ENCODE peak calls at places on chromosomes 4 and X, in four cellular contexts. V is K562, N is IMR-90, K is keratinocyte. M is an unnamed sample. For H3K9me1 and H3K36me3, the result is how much of the 10 kb centered on the place peaks cover.

GRCh38 chr4:152257601-152258066 is 278.3 kb downstream of the FBXW7 start:
- DNase-seq in N (peak), V (no peak), K (peak), M (peak)

GRCh38 chr4:2598661-2599654 is 62.5 kb downstream of the FAM193A start:
- DNase-seq in N (peak), V (peak), K (no peak), M (peak)

GRCh38 chr4:94406668-94407437 is 44.9 kb upstream of the PDLIM5 start:
- DNase-seq in N (peak), V (peak), K (peak), M (peak)

GRCh38 chr4:107050525-107051135 is 14.5 kb upstream of the DKK2 start:
- DNase-seq in V (peak), K (no peak), N (peak), M (peak)

GRCh38 chrX:20461576-20461975 is 194.9 kb upstream of the RPS6KA3 start:
- DNase-seq in K (no peak), V (no peak), N (peak), M (peak)

GRCh38 chr4:108443585-108443984 is 176.8 kb upstream of the RPL34 start:
- DNase-seq in V (no peak), N (no peak), K (no peak), M (no peak)

GRCh38 chr4:26015133-26015651 is 101.2 kb downstream of the SMIM20 start:
- DNase-seq in V (no peak), K (no peak), N (peak), M (no peak)

GRCh38 chrX:118350221-118350620 is 4.3 kb downstream of the WDR44 start:
- DNase-seq in K (no peak), V (no peak), N (peak), M (peak)

GRCh38 chrX:46326161-46326560 is 219.1 kb downstream of the ZNF674 start:
- DNase-seq in N (peak), V (no peak), K (no peak), M (peak)

GRCh38 chr4:173014113-173014558 is 154.5 kb upstream of the GALNT7 start:
- DNase-seq in V (peak), N (peak), K (no peak), M (peak)

GRCh38 chr4:54547299-54548097 is 110.3 kb upstream of the KIT start:
- DNase-seq in K (no peak), N (no peak), V (no peak), M (no peak)

GRCh38 chr4:170672571-170672970 is 582.8 kb upstream of the AADAT start:
- DNase-seq in V (no peak), K (peak), N (peak), M (peak)

GRCh38 chrX:121103381-121103780 is 56.0 kb downstream of the GLUD2 start:
- DNase-seq in V (no peak), K (no peak), N (no peak), M (no peak)

GRCh38 chr4:100063355-100063754 is 113.3 kb upstream of the H2AZ1 start:
- DNase-seq in V (no peak), N (peak), K (no peak), M (no peak)

GRCh38 chr4:113584407-113585150 is 177.0 kb downstream of the CAMK2D start:
- DNase-seq in V (peak), K (no peak), N (peak), M (peak)

GRCh38 chr4:74325886-74326285 is 17.6 kb downstream of the EPGN start:
- DNase-seq in K (no peak), V (no peak), N (no peak), M (no peak)

GRCh38 chr4:63607186-63607872 is 801.9 kb downstream of the TECRL start:
- DNase-seq in V (no peak), N (no peak), K (no peak), M (no peak)

GRCh38 chrX:45011131-45011530 is 138.1 kb downstream of the KDM6A start:
- DNase-seq in K (no peak), V (no peak), N (peak), M (no peak)

GRCh38 chrX:45003080-45003479 is 130.1 kb downstream of the KDM6A start:
- DNase-seq in K (no peak), N (no peak), V (no peak), M (no peak)

GRCh38 chrX:45009371-45010000 is 136.5 kb downstream of the KDM6A start:
- DNase-seq in V (no peak), N (peak), K (no peak), M (no peak)

GRCh38 chrX:45007598-45007997 is 134.6 kb downstream of the KDM6A start:
- DNase-seq in V (no peak), N (no peak), K (no peak), M (no peak)

GRCh38 chrX:45006002-45006800 is 133.2 kb downstream of the KDM6A start:
- DNase-seq in N (peak), V (no peak), K (peak), M (no peak)
- H3K9me1 ChIP-seq in N (under half), V (under half), K (under half), M (under half)

GRCh38 chr4:128848461-128848860 is 39.0 kb downstream of the JADE1 start:
- DNase-seq in N (no peak), K (no peak), V (no peak), M (no peak)
- H3K36me3 ChIP-seq in N (half or more), K (under half), V (half or more), M (under half)

GRCh38 chrX:7252013-7252610 is 104.2 kb upstream of the PUDP start:
- DNase-seq in V (no peak), K (no peak), N (no peak), M (no peak)
- H3K9me1 ChIP-seq in V (under half), K (under half), N (under half), M (under half)

GRCh38 chrX:47564438-47565085 is 3.6 kb downstream of the ARAF start:
- DNase-seq in N (no peak), K (no peak), V (no peak), M (no peak)
- H3K36me3 ChIP-seq in N (under half), K (under half), V (half or more), M (under half)

GRCh38 chrX:38484607-38485498 is 76.5 kb upstream of the TSPAN7 start:
- DNase-seq in V (peak), N (no peak), K (no peak), M (no peak)
- H3K9me1 ChIP-seq in V (under half), N (under half), K (under half), M (under half)

GRCh38 chr4:1410491-1411325 is 4.5 kb upstream of the NKX1-1 start:
- DNase-seq in V (peak), N (peak), K (no peak), M (peak)
- H3K36me3 ChIP-seq in V (under half), N (under half), K (under half), M (under half)

DNA sequence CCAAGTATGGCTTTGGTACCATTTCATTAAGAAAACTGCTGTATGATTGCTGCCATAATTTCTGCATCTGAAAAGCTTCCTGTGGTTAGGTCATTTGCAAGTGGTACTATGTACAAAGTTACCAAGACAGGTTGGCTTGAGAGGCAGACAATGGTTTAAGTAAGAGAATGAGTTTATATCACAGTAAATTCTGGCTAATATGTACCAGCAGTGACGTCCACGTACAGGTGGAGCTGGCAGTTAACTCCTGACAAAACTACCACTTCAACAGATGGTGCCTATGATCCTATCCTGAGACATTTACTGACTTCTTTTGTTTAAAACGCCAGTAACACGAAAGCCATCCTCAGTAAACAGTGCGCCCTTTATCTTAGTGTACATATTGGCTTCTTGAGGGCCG is 198.4 kb downstream of the NR3C2 start:
- DNase-seq in N (no peak), K (no peak), V (no peak), M (no peak)
- H3K9me1 ChIP-seq in N (under half), K (under half), V (under half), M (under half)

GRCh38 chrX:134480061-134480460 is 20.1 kb downstream of the HPRT1 start:
- DNase-seq in N (peak), V (no peak), K (no peak), M (no peak)
- H3K36me3 ChIP-seq in N (under half), V (half or more), K (under half), M (under half)

GRCh38 chrX:13074297-13075262 is 30.2 kb upstream of the FAM9C start:
- DNase-seq in K (no peak), N (no peak), V (peak), M (no peak)
- H3K9me1 ChIP-seq in K (under half), N (under half), V (under half), M (under half)

GRCh38 chrX:53379008-53379710 is 43.3 kb downstream of the SMC1A start:
- DNase-seq in N (no peak), V (no peak), K (no peak), M (no peak)

GRCh38 chrX:53379747-53380146 is 42.7 kb downstream of the SMC1A start:
- DNase-seq in N (no peak), K (no peak), V (no peak), M (no peak)

GRCh38 chrX:53374923-53375322 is 47.5 kb downstream of the SMC1A start:
- DNase-seq in N (no peak), V (peak), K (no peak), M (no peak)

GRCh38 chrX:53374222-53374820 is 48.1 kb downstream of the SMC1A start:
- DNase-seq in V (peak), K (no peak), N (peak), M (no peak)

GRCh38 chrX:53377464-53377863 is 45.0 kb downstream of the SMC1A start:
- DNase-seq in N (no peak), K (no peak), V (no peak), M (no peak)
- H3K36me3 ChIP-seq in N (under half), K (under half), V (half or more), M (under half)